ENCODE peak calls at places on chromosome 11, in eight cellular contexts. One of them, this sample, is unnamed.

GRCh38 chr11:75301131-75301530 is 50.3 kb downstream of the ARRB1 start:
- DNase-seq in activated naive CD8-positive, alpha-beta T cell treated with anti-CD3 and anti-CD28 coated beads for 36 hours: no peak
- DNase-seq in activated naive CD4-positive, alpha-beta T cell treated with anti-CD3 and anti-CD28 coated beads, Interleukin-2, amount 10 ng/mL, durations not matched to agents 7 days and 5 days: no peak
- DNase-seq in DMS53: peak; percentile 96
- DNase-seq in stimulated activated CD4-positive, alpha-beta T cell treated with anti-CD3 and anti-CD28 coated beads, Interleukin-4, amount 100 ng/mL, for 48 hours: no peak
- DNase-seq in ELF-1: no peak
- DNase-seq in mammary epithelial cell: no peak
- DNase-seq in foreskin fibroblast: no peak
- DNase-seq in this sample: no peak

GRCh38 chr11:33234397-33235168 is 22.6 kb upstream of the HIPK3 start:
- DNase-seq in activated naive CD8-positive, alpha-beta T cell treated with anti-CD3 and anti-CD28 coated beads for 36 hours: no peak
- DNase-seq in activated naive CD4-positive, alpha-beta T cell treated with anti-CD3 and anti-CD28 coated beads, Interleukin-2, amount 10 ng/mL, durations not matched to agents 7 days and 5 days: no peak
- DNase-seq in DMS53: no peak
- DNase-seq in stimulated activated CD4-positive, alpha-beta T cell treated with anti-CD3 and anti-CD28 coated beads, Interleukin-4, amount 100 ng/mL, for 48 hours: no peak
- DNase-seq in ELF-1: no peak
- DNase-seq in mammary epithelial cell: no peak
- DNase-seq in foreskin fibroblast: no peak
- DNase-seq in this sample: no peak

GRCh38 chr11:86495341-86495740 is 120.7 kb downstream of the CCDC81 start:
- DNase-seq in activated naive CD8-positive, alpha-beta T cell treated with anti-CD3 and anti-CD28 coated beads for 36 hours: no peak
- DNase-seq in activated naive CD4-positive, alpha-beta T cell treated with anti-CD3 and anti-CD28 coated beads, Interleukin-2, amount 10 ng/mL, durations not matched to agents 7 days and 5 days: no peak
- DNase-seq in DMS53: no peak
- DNase-seq in stimulated activated CD4-positive, alpha-beta T cell treated with anti-CD3 and anti-CD28 coated beads, Interleukin-4, amount 100 ng/mL, for 48 hours: no peak
- DNase-seq in ELF-1: peak; percentile 15
- DNase-seq in mammary epithelial cell: no peak
- DNase-seq in foreskin fibroblast: no peak
- DNase-seq in this sample: no peak

GRCh38 chr11:724733-725386 is 18.8 kb downstream of the EPS8L2 start:
- DNase-seq in activated naive CD8-positive, alpha-beta T cell treated with anti-CD3 and anti-CD28 coated beads for 36 hours: no peak
- DNase-seq in activated naive CD4-positive, alpha-beta T cell treated with anti-CD3 and anti-CD28 coated beads, Interleukin-2, amount 10 ng/mL, durations not matched to agents 7 days and 5 days: no peak
- DNase-seq in DMS53: no peak
- DNase-seq in stimulated activated CD4-positive, alpha-beta T cell treated with anti-CD3 and anti-CD28 coated beads, Interleukin-4, amount 100 ng/mL, for 48 hours: no peak
- DNase-seq in ELF-1: no peak
- DNase-seq in mammary epithelial cell: no peak
- DNase-seq in foreskin fibroblast: no peak
- DNase-seq in this sample: no peak

GRCh38 chr11:107385361-107385982 is 72.2 kb downstream of the CWF19L2 start:
- DNase-seq in activated naive CD8-positive, alpha-beta T cell treated with anti-CD3 and anti-CD28 coated beads for 36 hours: no peak
- DNase-seq in activated naive CD4-positive, alpha-beta T cell treated with anti-CD3 and anti-CD28 coated beads, Interleukin-2, amount 10 ng/mL, durations not matched to agents 7 days and 5 days: no peak
- DNase-seq in DMS53: no peak
- DNase-seq in stimulated activated CD4-positive, alpha-beta T cell treated with anti-CD3 and anti-CD28 coated beads, Interleukin-4, amount 100 ng/mL, for 48 hours: no peak
- DNase-seq in ELF-1: no peak
- DNase-seq in mammary epithelial cell: peak; percentile 89
- DNase-seq in foreskin fibroblast: peak; percentile 10
- DNase-seq in this sample: no peak

GRCh38 chr11:72705442-72706365 is 31.5 kb upstream of the PDE2A start:
- DNase-seq in activated naive CD8-positive, alpha-beta T cell treated with anti-CD3 and anti-CD28 coated beads for 36 hours: no peak
- DNase-seq in activated naive CD4-positive, alpha-beta T cell treated with anti-CD3 and anti-CD28 coated beads, Interleukin-2, amount 10 ng/mL, durations not matched to agents 7 days and 5 days: no peak
- DNase-seq in DMS53: no peak
- DNase-seq in stimulated activated CD4-positive, alpha-beta T cell treated with anti-CD3 and anti-CD28 coated beads, Interleukin-4, amount 100 ng/mL, for 48 hours: no peak
- DNase-seq in ELF-1: no peak
- DNase-seq in mammary epithelial cell: no peak
- DNase-seq in foreskin fibroblast: no peak
- DNase-seq in this sample: no peak

GRCh38 chr11:134949121-134949591 is 537.1 kb upstream of the B3GAT1 start:
- DNase-seq in activated naive CD8-positive, alpha-beta T cell treated with anti-CD3 and anti-CD28 coated beads for 36 hours: no peak
- DNase-seq in activated naive CD4-positive, alpha-beta T cell treated with anti-CD3 and anti-CD28 coated beads, Interleukin-2, amount 10 ng/mL, durations not matched to agents 7 days and 5 days: no peak
- DNase-seq in DMS53: peak; percentile 86
- DNase-seq in stimulated activated CD4-positive, alpha-beta T cell treated with anti-CD3 and anti-CD28 coated beads, Interleukin-4, amount 100 ng/mL, for 48 hours: no peak
- DNase-seq in ELF-1: no peak
- DNase-seq in mammary epithelial cell: no peak
- DNase-seq in foreskin fibroblast: peak; percentile 78
- DNase-seq in this sample: no peak

GRCh38 chr11:36108812-36109498 is 165.1 kb downstream of the LDLRAD3 start:
- DNase-seq in activated naive CD8-positive, alpha-beta T cell treated with anti-CD3 and anti-CD28 coated beads for 36 hours: no peak
- DNase-seq in activated naive CD4-positive, alpha-beta T cell treated with anti-CD3 and anti-CD28 coated beads, Interleukin-2, amount 10 ng/mL, durations not matched to agents 7 days and 5 days: no peak
- DNase-seq in DMS53: no peak
- DNase-seq in stimulated activated CD4-positive, alpha-beta T cell treated with anti-CD3 and anti-CD28 coated beads, Interleukin-4, amount 100 ng/mL, for 48 hours: no peak
- DNase-seq in ELF-1: no peak
- DNase-seq in mammary epithelial cell: no peak
- DNase-seq in foreskin fibroblast: no peak
- DNase-seq in this sample: no peak

GRCh38 chr11:17699157-17700114 is 19.9 kb upstream of the MYOD1 start:
- DNase-seq in activated naive CD8-positive, alpha-beta T cell treated with anti-CD3 and anti-CD28 coated beads for 36 hours: no peak
- DNase-seq in activated naive CD4-positive, alpha-beta T cell treated with anti-CD3 and anti-CD28 coated beads, Interleukin-2, amount 10 ng/mL, durations not matched to agents 7 days and 5 days: no peak
- DNase-seq in DMS53: peak; percentile 36
- DNase-seq in stimulated activated CD4-positive, alpha-beta T cell treated with anti-CD3 and anti-CD28 coated beads, Interleukin-4, amount 100 ng/mL, for 48 hours: no peak
- DNase-seq in ELF-1: peak; percentile 13
- DNase-seq in mammary epithelial cell: no peak
- DNase-seq in foreskin fibroblast: no peak
- DNase-seq in this sample: no peak

GRCh38 chr11:23605001-23605400 is 744.7 kb upstream of the CCDC179 start:
- DNase-seq in activated naive CD8-positive, alpha-beta T cell treated with anti-CD3 and anti-CD28 coated beads for 36 hours: no peak
- DNase-seq in activated naive CD4-positive, alpha-beta T cell treated with anti-CD3 and anti-CD28 coated beads, Interleukin-2, amount 10 ng/mL, durations not matched to agents 7 days and 5 days: no peak
- DNase-seq in DMS53: no peak
- DNase-seq in stimulated activated CD4-positive, alpha-beta T cell treated with anti-CD3 and anti-CD28 coated beads, Interleukin-4, amount 100 ng/mL, for 48 hours: no peak
- DNase-seq in ELF-1: no peak
- DNase-seq in mammary epithelial cell: no peak
- DNase-seq in foreskin fibroblast: no peak
- DNase-seq in this sample: no peak

GRCh38 chr11:117794772-117795629 is 2.0 kb downstream of the DSCAML1 start:
- DNase-seq in activated naive CD8-positive, alpha-beta T cell treated with anti-CD3 and anti-CD28 coated beads for 36 hours: no peak
- DNase-seq in activated naive CD4-positive, alpha-beta T cell treated with anti-CD3 and anti-CD28 coated beads, Interleukin-2, amount 10 ng/mL, durations not matched to agents 7 days and 5 days: no peak
- DNase-seq in DMS53: no peak
- DNase-seq in stimulated activated CD4-positive, alpha-beta T cell treated with anti-CD3 and anti-CD28 coated beads, Interleukin-4, amount 100 ng/mL, for 48 hours: no peak
- DNase-seq in ELF-1: no peak
- DNase-seq in mammary epithelial cell: no peak
- DNase-seq in foreskin fibroblast: no peak
- DNase-seq in this sample: no peak

GRCh38 chr11:9714540-9714939 is 50.7 kb downstream of the SWAP70 start:
- DNase-seq in activated naive CD8-positive, alpha-beta T cell treated with anti-CD3 and anti-CD28 coated beads for 36 hours: no peak
- DNase-seq in activated naive CD4-positive, alpha-beta T cell treated with anti-CD3 and anti-CD28 coated beads, Interleukin-2, amount 10 ng/mL, durations not matched to agents 7 days and 5 days: no peak
- DNase-seq in DMS53: no peak
- DNase-seq in stimulated activated CD4-positive, alpha-beta T cell treated with anti-CD3 and anti-CD28 coated beads, Interleukin-4, amount 100 ng/mL, for 48 hours: no peak
- DNase-seq in ELF-1: no peak
- DNase-seq in mammary epithelial cell: peak; percentile 33
- DNase-seq in foreskin fibroblast: no peak
- DNase-seq in this sample: no peak

GRCh38 chr11:35087648-35088047 is 51.3 kb upstream of the CD44 start:
- DNase-seq in activated naive CD8-positive, alpha-beta T cell treated with anti-CD3 and anti-CD28 coated beads for 36 hours: no peak
- DNase-seq in activated naive CD4-positive, alpha-beta T cell treated with anti-CD3 and anti-CD28 coated beads, Interleukin-2, amount 10 ng/mL, durations not matched to agents 7 days and 5 days: no peak
- DNase-seq in DMS53: peak; percentile 14
- DNase-seq in stimulated activated CD4-positive, alpha-beta T cell treated with anti-CD3 and anti-CD28 coated beads, Interleukin-4, amount 100 ng/mL, for 48 hours: no peak
- DNase-seq in ELF-1: no peak
- DNase-seq in mammary epithelial cell: no peak
- DNase-seq in foreskin fibroblast: no peak
- DNase-seq in this sample: no peak

GRCh38 chr11:63537293-63538101 is 889 bp downstream of the PLAAT4 start:
- DNase-seq in activated naive CD8-positive, alpha-beta T cell treated with anti-CD3 and anti-CD28 coated beads for 36 hours: no peak
- DNase-seq in activated naive CD4-positive, alpha-beta T cell treated with anti-CD3 and anti-CD28 coated beads, Interleukin-2, amount 10 ng/mL, durations not matched to agents 7 days and 5 days: peak; percentile 23
- DNase-seq in DMS53: no peak
- DNase-seq in stimulated activated CD4-positive, alpha-beta T cell treated with anti-CD3 and anti-CD28 coated beads, Interleukin-4, amount 100 ng/mL, for 48 hours: no peak
- DNase-seq in ELF-1: no peak
- DNase-seq in mammary epithelial cell: no peak
- DNase-seq in foreskin fibroblast: peak; percentile 23
- DNase-seq in this sample: peak; percentile 52

GRCh38 chr11:129894281-129895125 is 875 bp downstream of the NFRKB start:
- DNase-seq in activated naive CD8-positive, alpha-beta T cell treated with anti-CD3 and anti-CD28 coated beads for 36 hours: peak; percentile 8
- DNase-seq in activated naive CD4-positive, alpha-beta T cell treated with anti-CD3 and anti-CD28 coated beads, Interleukin-2, amount 10 ng/mL, durations not matched to agents 7 days and 5 days: no peak
- DNase-seq in DMS53: peak; percentile 47
- DNase-seq in stimulated activated CD4-positive, alpha-beta T cell treated with anti-CD3 and anti-CD28 coated beads, Interleukin-4, amount 100 ng/mL, for 48 hours: no peak
- DNase-seq in ELF-1: peak; percentile 50
- DNase-seq in mammary epithelial cell: peak; percentile 14
- DNase-seq in foreskin fibroblast: peak; percentile 9
- DNase-seq in this sample: no peak

GRCh38 chr11:46055371-46055770 is 65.9 kb downstream of the PHF21A start:
- DNase-seq in activated naive CD8-positive, alpha-beta T cell treated with anti-CD3 and anti-CD28 coated beads for 36 hours: no peak
- DNase-seq in activated naive CD4-positive, alpha-beta T cell treated with anti-CD3 and anti-CD28 coated beads, Interleukin-2, amount 10 ng/mL, durations not matched to agents 7 days and 5 days: no peak
- DNase-seq in DMS53: no peak
- DNase-seq in stimulated activated CD4-positive, alpha-beta T cell treated with anti-CD3 and anti-CD28 coated beads, Interleukin-4, amount 100 ng/mL, for 48 hours: no peak
- DNase-seq in ELF-1: peak; percentile 19
- DNase-seq in mammary epithelial cell: no peak
- DNase-seq in foreskin fibroblast: peak; percentile 46
- DNase-seq in this sample: no peak

GRCh38 chr11:31995525-31996123 is 95.2 kb upstream of the RCN1 start:
- DNase-seq in activated naive CD8-positive, alpha-beta T cell treated with anti-CD3 and anti-CD28 coated beads for 36 hours: no peak
- DNase-seq in activated naive CD4-positive, alpha-beta T cell treated with anti-CD3 and anti-CD28 coated beads, Interleukin-2, amount 10 ng/mL, durations not matched to agents 7 days and 5 days: peak; percentile 49
- DNase-seq in DMS53: peak; percentile 13
- DNase-seq in stimulated activated CD4-positive, alpha-beta T cell treated with anti-CD3 and anti-CD28 coated beads, Interleukin-4, amount 100 ng/mL, for 48 hours: no peak
- DNase-seq in ELF-1: no peak
- DNase-seq in mammary epithelial cell: no peak
- DNase-seq in foreskin fibroblast: no peak
- DNase-seq in this sample: no peak

GRCh38 chr11:35047179-35047578 is 91.8 kb upstream of the CD44 start:
- DNase-seq in activated naive CD8-positive, alpha-beta T cell treated with anti-CD3 and anti-CD28 coated beads for 36 hours: no peak
- DNase-seq in activated naive CD4-positive, alpha-beta T cell treated with anti-CD3 and anti-CD28 coated beads, Interleukin-2, amount 10 ng/mL, durations not matched to agents 7 days and 5 days: peak; percentile 66
- DNase-seq in DMS53: no peak
- DNase-seq in stimulated activated CD4-positive, alpha-beta T cell treated with anti-CD3 and anti-CD28 coated beads, Interleukin-4, amount 100 ng/mL, for 48 hours: no peak
- DNase-seq in ELF-1: no peak
- DNase-seq in mammary epithelial cell: no peak
- DNase-seq in foreskin fibroblast: no peak
- DNase-seq in this sample: no peak